ENCODE peak calls at places on chromosome 2, in six cellular contexts. U, O, I, L, Y and T are unnamed samples.

GRCh38 chr2:163401481-163401880 is 334.3 kb downstream of the FIGN start:
- DNase-seq in I (no peak), Y (no peak), O (no peak), U (no peak), L (no peak), T (no peak)

GRCh38 chr2:240056678-240057077 is 3.4 kb upstream of the OR6B3 start:
- DNase-seq in L (no peak), O (no peak), U (no peak), I (no peak), Y (no peak), T (no peak)

GRCh38 chr2:62760555-62760954 is 55.0 kb downstream of the EHBP1 start:
- DNase-seq in I (no peak), Y (no peak), U (no peak), O (no peak), L (no peak), T (no peak)

GRCh38 chr2:199199797-199200196 is 257.9 kb downstream of the SATB2 start:
- DNase-seq in U (no peak), Y (no peak), I (no peak), O (no peak), L (no peak), T (no peak)

GRCh38 chr2:208175843-208176160 is 12.4 kb upstream of the CRYGA start:
- DNase-seq in O (no peak), I (no peak), Y (no peak), U (no peak), L (no peak), T (no peak)

GRCh38 chr2:127117603-127118002 is 10.6 kb upstream of the BIN1 start:
- DNase-seq in I (peak; percentile 42), Y (no peak), O (no peak), L (no peak), U (peak; percentile 16), T (no peak)

GRCh38 chr2:222745836-222746559 is 74.5 kb downstream of the MOGAT1 start:
- DNase-seq in Y (no peak), L (no peak), I (no peak), O (no peak), U (no peak), T (no peak)

GRCh38 chr2:201151127-201152074 is 31.5 kb upstream of the CASP10 start:
- DNase-seq in I (no peak), U (no peak), Y (no peak), L (no peak), O (no peak), T (no peak)

GRCh38 chr2:227033471-227034148 is 130.4 kb downstream of the COL4A4 start:
- DNase-seq in O (peak; percentile 27), U (peak; percentile 86), I (peak; percentile 79), L (no peak), Y (peak; percentile 28), T (no peak)

GRCh38 chr2:231674587-231675334 is 33.6 kb upstream of the PTMA start:
- DNase-seq in Y (peak; percentile 74), U (peak; percentile 96), L (no peak), I (peak; percentile 90), O (peak; percentile 67), T (peak; percentile 89)

GRCh38 chr2:237693281-237694039 is 66.1 kb downstream of the LRRFIP1 start:
- DNase-seq in U (no peak), I (peak; percentile 69), O (no peak), Y (no peak), L (no peak), T (peak; percentile 63)